ENCODE peak calls at places on chromosome 1, in four cellular contexts. Y, O, G and H are unnamed samples.

GRCh38 chr1:15650433-15650832 is 33.2 kb downstream of the DDI2 start:
- DNase-seq in Y (no peak), O (no peak), G (no peak), H (no peak)

GRCh38 chr1:246724001-246724724 is at the start of gene SCCPDH:
- DNase-seq in Y (peak), O (peak), G (peak), H (peak)

GRCh38 chr1:243693764-243694163 is 156.3 kb downstream of the AKT3 start:
- DNase-seq in Y (no peak), O (no peak), G (no peak), H (no peak)

GRCh38 chr1:53567458-53568250 is 108.5 kb downstream of the DMRTB1 start:
- DNase-seq in Y (peak), O (no peak), G (no peak), H (no peak)

GRCh38 chr1:32031578-32032286 is 18.1 kb downstream of the KHDRBS1 start:
- DNase-seq in Y (no peak), O (peak), G (no peak), H (no peak)

GRCh38 chr1:59025898-59026426 is 242.1 kb upstream of the JUN start:
- DNase-seq in Y (no peak), O (peak), G (no peak), H (no peak)

GRCh38 chr1:33347650-33347992 is 26.7 kb upstream of the A3GALT2 start:
- DNase-seq in Y (peak), O (no peak), G (no peak), H (no peak)

GRCh38 chr1:223844962-223845809 is 561 bp downstream of the TP53BP2 start:
- DNase-seq in Y (peak), O (no peak), G (peak), H (no peak)

GRCh38 chr1:94731891-94732290 is 88.3 kb upstream of the SLC44A3 start:
- DNase-seq in Y (no peak), O (no peak), G (no peak), H (no peak)

GRCh38 chr1:92882817-92883216 is 51.0 kb downstream of the RPL5 start:
- DNase-seq in Y (no peak), O (no peak), G (no peak), H (no peak)

GRCh38 chr1:25580933-25581332 is 35.7 kb upstream of the MAN1C1 start:
- DNase-seq in Y (no peak), O (no peak), G (no peak), H (no peak)

GRCh38 chr1:61980561-61980960 is 214.1 kb upstream of the L1TD1 start:
- DNase-seq in Y (no peak), O (no peak), G (no peak), H (no peak)

GRCh38 chr1:157992813-157993178 is 649 bp upstream of the KIRREL1 start:
- DNase-seq in Y (no peak), O (no peak), G (no peak), H (no peak)

GRCh38 chr1:37814257-37814656 is 6.2 kb upstream of the YRDC start:
- DNase-seq in Y (no peak), O (no peak), G (no peak), H (no peak)

GRCh38 chr1:47416319-47417128 is 439 bp downstream of the FOXE3 start:
- DNase-seq in Y (no peak), O (no peak), G (no peak), H (no peak)

GRCh38 chr1:35369922-35370671 is 101.6 kb downstream of the ZMYM4 start:
- DNase-seq in Y (peak), O (peak), G (peak), H (no peak)

GRCh38 chr1:192133350-192133950 is 24.8 kb upstream of the RGS18 start:
- DNase-seq in Y (no peak), O (no peak), G (no peak), H (no peak)

DNA sequence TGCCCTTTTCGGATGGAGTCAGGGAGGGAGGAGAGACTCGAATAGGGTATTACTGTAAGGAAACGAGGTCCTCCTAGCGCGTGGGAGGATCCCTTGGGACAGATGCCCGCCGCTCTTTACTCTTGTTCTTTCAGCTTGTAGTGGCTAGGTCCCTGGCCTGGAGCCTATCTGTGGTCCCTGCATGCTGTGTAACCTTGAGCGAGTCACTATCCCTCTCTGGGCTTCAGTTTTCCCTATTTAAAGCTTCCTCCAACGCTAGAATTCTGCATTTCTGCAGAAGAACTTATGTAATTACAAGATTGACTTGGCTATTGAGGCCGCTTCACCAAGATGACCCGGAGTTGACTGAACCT is 744 bp downstream of the MIER1 start:
- DNase-seq in Y (no peak), O (no peak), G (no peak), H (no peak)
- TF ChIP-seq CTCF in Y (no peak), O (no peak), G (no peak), H (no peak)

DNA sequence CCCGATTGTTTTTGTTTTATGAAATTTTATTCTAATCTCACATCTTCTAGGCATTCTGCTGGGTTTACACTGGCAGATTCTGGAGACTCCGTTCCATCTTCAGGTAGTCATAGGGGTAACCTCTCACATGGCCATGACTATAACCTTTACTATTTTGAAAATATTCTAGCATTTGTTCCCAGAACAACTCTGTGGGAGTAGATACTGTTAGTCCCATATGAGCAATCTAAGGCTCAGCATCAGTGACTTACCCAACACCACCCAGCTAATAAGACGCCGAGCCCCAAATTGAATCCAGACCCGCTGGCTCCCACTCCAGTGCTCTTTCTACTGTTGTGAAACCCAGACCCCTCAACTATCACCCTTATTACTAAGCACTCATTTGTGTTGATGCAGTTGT is 9.8 kb downstream of the ADAMTS4 start:
- DNase-seq in Y (no peak), O (no peak), G (no peak), H (peak)
- TF ChIP-seq CTCF in Y (no peak), O (no peak), G (no peak), H (no peak)

DNA sequence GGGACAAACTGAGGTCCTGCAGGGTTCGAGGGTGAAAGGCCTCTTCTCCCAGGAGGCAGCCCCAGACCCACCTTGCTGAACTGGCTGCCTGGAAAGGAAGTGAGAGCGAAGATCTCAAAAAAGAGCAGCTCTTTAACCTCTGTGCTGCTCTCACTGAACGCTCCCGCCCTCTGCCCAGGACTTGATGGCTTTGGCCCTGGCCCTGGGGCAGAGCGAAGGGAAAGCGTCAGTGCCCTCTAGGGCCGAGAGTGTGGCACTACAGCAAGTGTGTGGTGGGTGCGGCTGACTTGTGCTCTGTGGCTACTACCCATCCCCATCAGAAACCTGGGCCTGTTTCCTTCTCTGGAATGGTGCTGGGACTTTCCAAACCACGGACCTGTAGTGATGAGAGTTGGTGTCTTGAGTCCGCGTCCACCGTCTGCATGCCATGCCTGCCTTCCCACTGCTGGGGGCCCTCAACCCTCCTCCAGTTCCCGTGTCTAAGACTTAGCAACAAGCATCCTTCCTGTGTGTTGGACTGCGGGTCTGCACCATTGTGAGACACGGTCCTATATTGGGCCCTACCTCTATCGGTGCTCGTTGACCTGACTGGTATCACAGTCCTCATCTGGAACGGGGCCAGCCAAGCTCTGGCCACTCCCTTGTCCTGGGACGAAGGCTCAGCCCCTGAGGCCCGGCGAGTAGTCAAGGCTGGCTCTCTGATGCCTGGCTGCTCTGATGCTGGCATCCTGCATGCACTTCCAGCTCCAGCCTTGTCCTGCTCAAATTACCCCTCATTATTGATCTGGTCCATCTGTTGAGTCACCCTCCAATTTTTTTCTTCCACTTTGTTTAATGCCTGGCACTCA is 180.3 kb downstream of the DISC1 start:
- DNase-seq in Y (peak), O (no peak), G (peak), H (no peak)
- TF ChIP-seq CTCF in Y (no peak), O (peak), G (peak), H (peak)

GRCh38 chr1:91406773-91407389 is 2.2 kb upstream of the HFM1 start:
- DNase-seq in Y (no peak), O (no peak), G (no peak), H (no peak)
- TF ChIP-seq CTCF in Y (no peak), O (peak), G (peak), H (peak)

DNA sequence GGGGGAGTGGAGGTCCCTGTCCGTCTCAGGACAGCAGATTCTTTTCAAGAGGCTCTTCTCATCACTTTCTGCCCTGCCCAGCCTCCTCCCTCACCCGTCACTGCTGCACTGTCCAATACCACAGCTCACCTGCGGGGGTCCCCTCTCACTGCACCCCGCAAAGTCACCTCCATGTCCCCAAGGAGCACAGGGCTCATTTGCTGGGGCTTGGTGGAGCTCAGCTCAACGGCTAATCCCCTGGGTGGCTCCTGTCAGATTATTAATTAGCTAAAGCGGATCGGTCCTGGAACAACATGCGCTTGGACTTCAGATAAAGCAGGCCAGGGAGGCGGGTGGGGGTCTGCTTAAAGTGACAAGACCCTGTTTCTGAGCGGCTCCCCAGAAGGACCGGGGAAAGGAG is 43.2 kb downstream of the CASZ1 start:
- DNase-seq in Y (no peak), O (no peak), G (no peak), H (no peak)
- TF ChIP-seq CTCF in Y (no peak), O (no peak), G (no peak), H (no peak)